ENCODE peak calls at places on chromosomes 13 and 19, in four cellular contexts. I is K562, G is GM12878, B is HL-60. K is an unnamed sample.

GRCh38 chr13:50370303-50370950 is 355.2 kb downstream of the KCNRG start:
- DNase-seq in I (no peak), G (peak; percentile 38), B (peak; percentile 44), K (no peak)

GRCh38 chr13:112728375-112729126 is 38.7 kb downstream of the ATP11A start:
- DNase-seq in I (no peak), G (no peak), B (no peak), K (no peak)

GRCh38 chr19:17775245-17775927 is 19.6 kb upstream of the B3GNT3 start:
- DNase-seq in I (peak; percentile 85), G (no peak), B (no peak), K (no peak)

GRCh38 chr19:49746206-49746958 is 16.7 kb downstream of the TSKS start:
- DNase-seq in I (peak; percentile 98), G (no peak), B (no peak), K (peak; percentile 39)

GRCh38 chr19:57192064-57192395 is 730 bp downstream of the ZNF264 start:
- DNase-seq in I (no peak), G (no peak), B (no peak), K (no peak)

GRCh38 chr19:56103027-56103614 is 18.0 kb downstream of the ZNF787 start:
- DNase-seq in I (no peak), G (no peak), B (no peak), K (no peak)

GRCh38 chr13:49472186-49472585 is 23.6 kb upstream of the PHF11 start:
- DNase-seq in I (no peak), G (no peak), B (no peak), K (no peak)

GRCh38 chr13:65336916-65337315 is 1893.2 kb downstream of the PCDH9 start:
- DNase-seq in I (no peak), G (no peak), B (no peak), K (no peak)

GRCh38 chr19:46678110-46678732 is 17.2 kb upstream of the DACT3 start:
- DNase-seq in I (peak; percentile 86), G (no peak), B (no peak), K (peak; percentile 73)

GRCh38 chr19:1725100-1726064 is 27.9 kb upstream of the ONECUT3 start:
- DNase-seq in I (peak; percentile 88), G (no peak), B (no peak), K (peak; percentile 70)

GRCh38 chr13:84088996-84089395 is 206.7 kb upstream of the SLITRK1 start:
- DNase-seq in I (no peak), G (no peak), B (no peak), K (no peak)

GRCh38 chr13:45895880-45896279 is 44.3 kb upstream of the SIAH3 start:
- DNase-seq in I (no peak), G (no peak), B (no peak), K (no peak)

GRCh38 chr19:681029-681626 is 4.9 kb downstream of the FSTL3 start:
- DNase-seq in I (peak; percentile 93), G (no peak), B (peak; percentile 93), K (peak; percentile 90)

GRCh38 chr13:71244181-71244580 is 622.8 kb downstream of the DACH1 start:
- DNase-seq in I (no peak), G (no peak), B (no peak), K (no peak)

GRCh38 chr19:3346677-3347353 is 19.6 kb upstream of the NFIC start:
- DNase-seq in I (no peak), G (no peak), B (no peak), K (no peak)

GRCh38 chr13:51919531-51919930 is 57.8 kb downstream of the CCDC70 start:
- DNase-seq in I (no peak), G (no peak), B (no peak), K (no peak)

GRCh38 chr13:111855016-111855590 is 211.8 kb upstream of the SOX1 start:
- DNase-seq in I (no peak), G (no peak), B (no peak), K (no peak)

GRCh38 chr19:22532388-22533310 is 101.5 kb upstream of the ZNF492 start:
- DNase-seq in I (no peak), G (no peak), B (no peak), K (no peak)

GRCh38 chr13:23996456-23996855 is 99.2 kb upstream of the C1QTNF9B start:
- DNase-seq in I (no peak), G (no peak), B (no peak), K (no peak)

GRCh38 chr13:24141333-24141910 is 19.1 kb upstream of the SPATA13 start:
- DNase-seq in I (no peak), G (no peak), B (no peak), K (no peak)

GRCh38 chr13:106471957-106472543 is 63.4 kb downstream of the EFNB2 start:
- DNase-seq in I (peak; percentile 8), G (no peak), B (no peak), K (no peak)

GRCh38 chr13:34435338-34435737 is 506.7 kb upstream of the NBEA start:
- DNase-seq in I (no peak), G (no peak), B (no peak), K (no peak)

GRCh38 chr13:95382906-95383305 is 81.7 kb upstream of the ABCC4 start:
- DNase-seq in I (no peak), G (no peak), B (no peak), K (no peak)

GRCh38 chr19:13506550-13506878 is 235 bp upstream of the CACNA1A start:
- DNase-seq in I (no peak), G (no peak), B (no peak), K (no peak)

GRCh38 chr19:50565984-50566903 is 2.0 kb downstream of the LRRC4B start:
- DNase-seq in I (no peak), G (no peak), B (no peak), K (no peak)

GRCh38 chr19:4547303-4548237 is 7.7 kb upstream of the LRG1 start:
- DNase-seq in I (peak; percentile 50), G (no peak), B (no peak), K (no peak)

GRCh38 chr19:4584670-4585460 is 25.4 kb upstream of the SEMA6B start:
- DNase-seq in I (peak; percentile 57), G (no peak), B (no peak), K (no peak)

GRCh38 chr19:46603195-46603637 is 2.1 kb downstream of the CALM3 start:
- DNase-seq in I (peak; percentile 63), G (no peak), B (no peak), K (no peak)

GRCh38 chr13:71864981-71865857 is 1.8 kb downstream of the DACH1 start:
- DNase-seq in I (no peak), G (no peak), B (peak; percentile 67), K (no peak)

GRCh38 chr19:34350161-34350561 is 14.8 kb upstream of the GPI start:
- DNase-seq in I (no peak), G (no peak), B (no peak), K (peak; percentile 35)
- TF ChIP-seq SPI1 in I (no peak), G (no peak), B (no peak), K (no peak)

DNA sequence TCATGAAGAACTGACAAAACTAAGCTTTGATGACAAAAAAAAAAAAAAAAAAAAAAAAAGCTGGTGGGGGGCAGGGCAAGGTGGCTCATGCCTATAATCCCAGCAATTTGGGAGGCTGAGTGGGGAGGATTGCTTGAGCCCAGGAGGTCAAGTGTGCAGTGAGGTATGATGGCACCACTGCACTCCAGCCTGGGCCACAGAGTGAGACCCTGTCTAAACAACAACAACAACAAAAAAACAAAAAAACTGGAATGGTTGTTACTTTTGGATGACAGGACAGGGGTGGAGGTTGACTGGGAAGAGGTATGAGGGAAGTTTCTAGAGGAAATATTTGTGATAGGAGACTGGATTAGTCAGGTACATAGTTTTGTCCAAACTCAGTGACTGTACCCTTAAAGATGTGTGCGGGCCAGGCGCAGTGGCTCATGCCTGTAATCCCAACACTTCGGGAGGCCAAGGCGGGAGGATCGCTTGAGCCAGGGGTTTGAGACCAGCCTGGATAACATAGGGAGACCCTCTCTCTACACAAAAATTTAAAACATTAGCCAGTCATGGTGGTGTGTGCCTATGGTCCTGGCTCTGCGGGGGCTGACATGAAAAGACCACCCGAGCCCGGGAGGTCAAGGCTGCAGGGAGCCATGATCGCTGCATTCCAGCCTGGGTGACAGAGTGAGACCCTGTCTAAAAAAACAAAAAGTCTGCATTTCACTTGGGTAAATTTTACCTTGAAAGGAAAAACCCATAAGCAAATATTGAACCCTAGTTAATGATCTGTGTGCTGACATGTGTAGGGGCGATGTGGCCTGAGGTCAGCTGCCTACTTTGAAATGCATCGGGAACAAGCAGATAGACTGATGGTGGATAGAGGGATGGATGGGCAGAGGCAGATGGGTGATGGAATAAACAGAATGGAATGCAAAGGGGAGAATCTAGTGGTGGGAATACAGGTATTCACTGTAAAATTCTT is 37.0 kb downstream of the CERS4 start:
- DNase-seq in I (no peak), G (no peak), B (no peak), K (no peak)
- TF ChIP-seq POLR2AphosphoS5 in I (no peak), G (no peak), B (no peak), K (no peak)

DNA sequence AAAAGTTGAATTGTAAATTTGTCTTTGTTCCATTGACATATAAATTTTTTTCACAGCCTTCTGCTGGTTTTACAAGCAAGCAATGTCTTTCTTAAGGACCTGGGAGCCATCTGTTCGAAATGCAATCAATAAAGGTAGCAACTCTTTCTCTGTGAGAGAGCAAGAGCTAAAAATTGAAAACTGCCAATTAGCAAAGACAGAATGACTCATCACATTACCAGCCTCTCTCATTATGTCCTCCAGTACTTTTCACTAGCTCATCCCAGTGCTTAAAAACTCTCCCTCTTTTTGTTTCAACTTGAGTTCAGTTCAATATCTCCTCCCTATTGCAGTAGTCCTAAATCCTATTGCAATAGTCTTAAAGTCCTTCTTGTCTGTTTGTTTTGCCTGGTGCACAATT is 760.7 kb upstream of the SLITRK6 start:
- DNase-seq in I (no peak), G (no peak), B (no peak), K (no peak)
- TF ChIP-seq SPI1 in I (no peak), G (no peak), B (no peak), K (no peak)

GRCh38 chr13:76722782-76723181 is 163.4 kb downstream of the KCTD12 start:
- DNase-seq in I (no peak), G (no peak), B (no peak), K (no peak)
- TF ChIP-seq POLR2AphosphoS5 in I (no peak), G (no peak), B (no peak), K (no peak)

GRCh38 chr19:37012093-37012745 is 66.0 kb upstream of the ZNF420 start:
- DNase-seq in I (peak; percentile 6), G (no peak), B (no peak), K (no peak)

GRCh38 chr19:37009871-37010270 is 68.4 kb upstream of the ZNF420 start:
- DNase-seq in I (no peak), G (no peak), B (no peak), K (no peak)

GRCh38 chr19:37007587-37008220 is 70.5 kb upstream of the ZNF420 start:
- DNase-seq in I (peak; percentile 36), G (no peak), B (no peak), K (no peak)
- TF ChIP-seq SPI1 in I (no peak), G (no peak), B (no peak), K (no peak)

DNA sequence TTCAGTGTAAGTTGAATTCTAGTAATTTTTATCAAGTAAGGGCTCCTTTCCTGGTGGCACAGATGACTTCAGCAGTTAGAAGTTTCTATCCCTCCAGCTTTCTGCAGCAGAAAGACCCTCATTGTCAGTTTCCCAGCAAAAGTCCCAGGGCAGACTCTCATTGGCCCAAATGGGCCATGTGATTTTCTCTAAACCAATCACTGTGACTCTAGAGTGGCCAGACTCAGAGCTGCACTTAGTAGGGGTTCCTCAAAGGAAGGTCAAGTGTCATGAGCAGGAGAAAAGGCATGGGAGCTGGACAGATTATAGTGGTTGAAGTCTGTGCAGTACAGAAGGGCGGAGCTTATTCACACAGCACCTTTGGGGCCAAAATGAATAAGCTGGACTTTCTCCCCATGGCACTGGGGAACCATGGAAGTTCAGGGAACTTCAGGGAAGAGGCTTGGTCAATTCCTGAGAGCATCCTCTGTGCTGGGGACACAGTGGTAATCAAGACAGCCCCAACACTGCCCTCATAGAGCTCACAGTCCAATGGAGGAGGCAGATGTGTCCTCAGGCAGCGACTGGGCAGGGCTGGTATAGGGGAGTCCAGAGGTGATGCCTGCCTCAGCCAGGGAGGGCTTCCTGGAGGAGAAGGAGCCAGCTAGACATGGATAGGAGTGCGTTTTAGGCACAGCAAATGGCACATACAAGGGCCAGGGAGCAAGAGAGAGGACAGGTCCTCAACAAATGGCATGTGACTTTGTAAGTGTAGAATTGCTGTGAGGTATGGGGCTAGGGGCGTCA is 18.3 kb downstream of the CKM start:
- DNase-seq in I (no peak), G (no peak), B (no peak), K (no peak)
- TF ChIP-seq POLR2AphosphoS5 in I (no peak), G (no peak), B (no peak), K (no peak)